ENCODE peak calls at places on chromosome 13, in seven cellular contexts. B is NT2/D1, P is heart left ventricle, W is breast epithelium, H is pancreas, A is suprapubic skin, R is spleen. E is an unnamed sample. For H3K4me1 and H3K36me3, the result is how much of the 10 kb centered on the place peaks cover.

GRCh38 chr13:52348081-52348480 is 57.9 kb downstream of the THSD1 start:
- DNase-seq in R (no peak), P (no peak), A (no peak), H (no peak), W (no peak), B (no peak), E (no peak)

GRCh38 chr13:64688893-64689677 is 2541.1 kb downstream of the PCDH9 start:
- DNase-seq in W (no peak), B (no peak), H (no peak), P (no peak), R (no peak), A (no peak), E (no peak)

GRCh38 chr13:28655566-28655965 is 3.4 kb upstream of the POMP start:
- DNase-seq in P (no peak), W (no peak), A (no peak), B (no peak), R (no peak), H (no peak), E (no peak)

GRCh38 chr13:57629821-57630235 is 1.7 kb upstream of the PCDH17 start:
- DNase-seq in H (peak), R (peak), A (peak), W (peak), P (peak), B (peak), E (peak)

GRCh38 chr13:20351279-20352022 is 119.3 kb upstream of the GJB6 start:
- DNase-seq in H (no peak), B (no peak), P (no peak), A (no peak), R (no peak), W (no peak), E (no peak)

GRCh38 chr13:33169273-33169980 is 116.1 kb downstream of the STARD13 start:
- DNase-seq in A (no peak), P (no peak), H (no peak), W (no peak), B (no peak), R (no peak), E (no peak)

GRCh38 chr13:75541287-75541686 is 3.6 kb upstream of the COMMD6 start:
- DNase-seq in W (no peak), P (no peak), B (no peak), R (no peak), H (no peak), A (no peak), E (no peak)

GRCh38 chr13:85383291-85383690 is 415.9 kb downstream of the SLITRK6 start:
- DNase-seq in B (no peak), W (no peak), P (no peak), A (no peak), H (no peak), R (no peak), E (no peak)

GRCh38 chr13:26599885-26600284 is 42.4 kb downstream of the WASF3 start:
- DNase-seq in R (no peak), W (no peak), P (no peak), H (no peak), A (no peak), B (no peak), E (no peak)

GRCh38 chr13:79767126-79767525 is 286.2 kb downstream of the NDFIP2 start:
- DNase-seq in P (no peak), A (no peak), H (no peak), W (no peak), R (no peak), B (no peak), E (no peak)

GRCh38 chr13:72205773-72206172 is 338.8 kb upstream of the DACH1 start:
- DNase-seq in P (no peak), W (no peak), H (no peak), R (no peak), A (no peak), B (no peak), E (no peak)

GRCh38 chr13:83085186-83085900 is 796.9 kb downstream of the SLITRK1 start:
- DNase-seq in W (no peak), H (no peak), A (no peak), B (no peak), P (no peak), R (no peak), E (no peak)

GRCh38 chr13:113622791-113623490 is 35.1 kb downstream of the ATP4B start:
- DNase-seq in A (no peak), H (no peak), R (peak), P (no peak), W (peak), B (no peak), E (peak)

GRCh38 chr13:51585234-51585672 is 991 bp downstream of the WDFY2 start:
- DNase-seq in P (no peak), R (no peak), B (no peak), H (no peak), W (no peak), A (no peak), E (no peak)

GRCh38 chr13:109123971-109124370 is 494.6 kb downstream of the MYO16 start:
- DNase-seq in W (no peak), B (peak), R (no peak), H (no peak), A (no peak), P (no peak), E (no peak)

GRCh38 chr13:106274551-106275208 is 260.8 kb downstream of the EFNB2 start:
- DNase-seq in B (no peak), A (no peak), H (no peak), R (no peak), P (no peak), W (no peak), E (no peak)
- H3K4me1 ChIP-seq in B (under half), A (under half), H (under half), R (under half), P (under half), W (under half), E (under half)

GRCh38 chr13:100637380-100637779 is 37.2 kb downstream of the TMTC4 start:
- DNase-seq in H (no peak), A (no peak), B (no peak), P (no peak), W (no peak), R (no peak), E (no peak)
- H3K36me3 ChIP-seq in H (under half), A (half or more), B (under half), P (half or more), W (under half), R (under half), E (under half)

GRCh38 chr13:45333251-45333972 is 7.6 kb downstream of the TPT1 start:
- DNase-seq in P (no peak), W (no peak), H (no peak), R (no peak), A (no peak), B (no peak), E (no peak)

GRCh38 chr13:45331981-45332830 is 8.8 kb downstream of the TPT1 start:
- DNase-seq in H (no peak), R (no peak), B (no peak), A (no peak), P (peak), W (no peak), E (no peak)

GRCh38 chr13:45328661-45329105 is 12.3 kb downstream of the TPT1 start:
- DNase-seq in B (no peak), W (no peak), R (no peak), H (no peak), P (no peak), A (no peak), E (no peak)

GRCh38 chr13:45332831-45333219 is 8.2 kb downstream of the TPT1 start:
- DNase-seq in W (no peak), R (no peak), B (no peak), A (no peak), P (no peak), H (no peak), E (no peak)

GRCh38 chr13:45331123-45331619 is 9.8 kb downstream of the TPT1 start:
- DNase-seq in W (no peak), P (no peak), B (no peak), R (no peak), H (no peak), A (no peak), E (no peak)
- H3K4me1 ChIP-seq in W (under half), P (half or more), B (under half), R (under half), H (under half), A (under half), E (under half)

GRCh38 chr13:49476529-49476928 is 19.2 kb upstream of the PHF11 start:
- DNase-seq in R (no peak), H (no peak), W (no peak), P (no peak), B (no peak), A (no peak), E (no peak)

GRCh38 chr13:49481788-49482187 is 14.0 kb upstream of the PHF11 start:
- DNase-seq in P (no peak), W (no peak), R (no peak), H (no peak), B (no peak), A (no peak), E (no peak)
- H3K36me3 ChIP-seq in P (half or more), W (under half), R (under half), H (under half), B (under half), A (half or more), E (under half)

DNA sequence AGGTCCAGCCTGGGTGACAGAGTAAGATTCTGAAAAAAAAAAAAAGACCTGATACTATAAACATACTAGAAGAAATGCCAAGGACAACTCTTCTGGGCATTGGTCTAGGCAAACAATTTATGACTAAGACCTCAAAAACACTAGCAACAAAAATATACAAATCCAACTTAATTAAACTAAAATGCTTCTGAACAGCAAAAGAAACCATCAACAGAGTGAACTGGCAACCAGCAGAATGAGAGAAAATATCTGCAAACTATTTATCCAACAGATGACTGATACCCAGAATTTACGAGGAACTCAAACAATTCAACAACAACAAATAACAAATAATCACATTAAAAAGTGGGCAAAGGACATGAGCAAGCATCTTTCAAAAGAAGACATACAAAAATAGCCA is 26.8 kb upstream of the GPC6 start:
- DNase-seq in H (no peak), W (no peak), P (no peak), R (no peak), B (no peak), A (no peak), E (no peak)
- H3K4me1 ChIP-seq in H (under half), W (under half), P (under half), R (under half), B (under half), A (under half), E (under half)